ENCODE peak calls at places on chromosomes 6 and 20, in nine cellular contexts. Y, I, Z, B, U, X, G, T and H are unnamed samples.

GRCh38 chr20:59723108-59723500 is 118.8 kb downstream of the PHACTR3 start:
- DNase-seq in Y (no peak), I (no peak), Z (no peak), B (no peak), U (no peak), X (no peak), G (no peak), T (no peak), H (no peak)

GRCh38 chr6:35967059-35967769 is 46.3 kb upstream of the SRPK1 start:
- DNase-seq in Y (no peak), I (no peak), Z (no peak), B (no peak), U (no peak), X (no peak), G (no peak), T (no peak), H (no peak)

GRCh38 chr6:68167604-68168003 is 467.5 kb upstream of the ADGRB3 start:
- DNase-seq in Y (no peak), I (no peak), Z (no peak), B (no peak), U (no peak), X (no peak), G (no peak), T (no peak), H (no peak)

GRCh38 chr6:148492654-148493290 is 150.1 kb downstream of the SASH1 start:
- DNase-seq in Y (no peak), I (no peak), Z (no peak), B (no peak), U (no peak), X (no peak), G (peak; percentile 79), T (no peak), H (no peak)

GRCh38 chr6:147201885-147202515 is 2.2 kb upstream of the STXBP5 start:
- DNase-seq in Y (no peak), I (peak; percentile 23), Z (no peak), B (no peak), U (no peak), X (peak; percentile 31), G (peak; percentile 76), T (peak; percentile 47), H (peak; percentile 54)

GRCh38 chr6:152748843-152749242 is 1.8 kb upstream of the VIP start:
- DNase-seq in Y (no peak), I (no peak), Z (no peak), B (no peak), U (peak; percentile 28), X (no peak), G (peak; percentile 29), T (peak; percentile 37), H (peak; percentile 36)

GRCh38 chr6:24775520-24776058 is 852 bp downstream of the GMNN start:
- DNase-seq in Y (no peak), I (no peak), Z (no peak), B (no peak), U (no peak), X (peak; percentile 25), G (peak; percentile 57), T (peak; percentile 65), H (peak; percentile 62)

GRCh38 chr20:9514461-9515210 is at the start of gene LAMP5:
- DNase-seq in Y (no peak), I (peak; percentile 49), Z (peak; percentile 55), B (no peak), U (no peak), X (no peak), G (peak; percentile 19), T (peak; percentile 5), H (peak; percentile 39)

GRCh38 chr6:95576621-95577316 is 566 bp upstream of the MANEA start:
- DNase-seq in Y (no peak), I (no peak), Z (no peak), B (no peak), U (no peak), X (no peak), G (peak; percentile 33), T (peak; percentile 60), H (peak; percentile 39)

GRCh38 chr6:166168616-166169548 is 1.2 kb upstream of the TBXT start:
- DNase-seq in Y (no peak), I (no peak), Z (peak; percentile 70), B (no peak), U (no peak), X (no peak), G (peak; percentile 2), T (no peak), H (no peak)

GRCh38 chr6:30378290-30378937 is 33.5 kb downstream of the RPP21 start:
- DNase-seq in Y (no peak), I (no peak), Z (no peak), B (no peak), U (no peak), X (no peak), G (peak; percentile 33), T (peak; percentile 46), H (peak; percentile 66)

GRCh38 chr20:25147716-25148115 is 47.8 kb upstream of the ENTPD6 start:
- DNase-seq in Y (no peak), I (no peak), Z (no peak), B (no peak), U (no peak), X (no peak), G (no peak), T (no peak), H (no peak)

GRCh38 chr20:25146976-25147375 is 48.5 kb upstream of the ENTPD6 start:
- DNase-seq in Y (no peak), I (no peak), Z (no peak), B (no peak), U (no peak), X (no peak), G (no peak), T (no peak), H (no peak)

GRCh38 chr20:25149986-25150385 is 45.5 kb upstream of the ENTPD6 start:
- DNase-seq in Y (no peak), I (no peak), Z (no peak), B (no peak), U (no peak), X (no peak), G (no peak), T (no peak), H (no peak)

GRCh38 chr20:25148181-25148981 is 47.1 kb upstream of the ENTPD6 start:
- DNase-seq in Y (no peak), I (peak; percentile 79), Z (no peak), B (peak; percentile 54), U (no peak), X (peak; percentile 18), G (peak; percentile 53), T (peak; percentile 12), H (peak; percentile 26)

GRCh38 chr20:25148982-25149846 is 46.3 kb upstream of the ENTPD6 start:
- DNase-seq in Y (no peak), I (no peak), Z (no peak), B (no peak), U (no peak), X (no peak), G (peak; percentile 7), T (no peak), H (no peak)
- H3K4me3 ChIP-seq in Y (no peak overlapping the region), I (no peak overlapping the region), Z (no peak overlapping the region), B (peak overlapping the region; percentile 39), U (no peak overlapping the region), X (peak overlapping the region; percentile 38), G (peak overlapping the region; percentile 34), T (peak overlapping the region; percentile 19), H (no peak overlapping the region)

GRCh38 chr20:48706710-48707339 is 121.0 kb downstream of the PREX1 start:
- DNase-seq in Y (no peak), I (no peak), Z (peak; percentile 10), B (no peak), U (no peak), X (no peak), G (no peak), T (no peak), H (no peak)
- TF ChIP-seq CTCF in Y (peak; percentile 26), I (no peak), Z (no peak), B (no peak), U (no peak), X (no peak), G (no peak), T (no peak), H (no peak)

GRCh38 chr6:13874191-13874549 is 50.6 kb upstream of the RNF182 start:
- DNase-seq in Y (no peak), I (no peak), Z (no peak), B (no peak), U (no peak), X (no peak), G (no peak), T (no peak), H (no peak)
- H3K4me3 ChIP-seq in Y (no peak overlapping the region), I (peak overlapping the region; percentile 27), Z (peak overlapping the region; percentile 18), B (peak overlapping the region; percentile 56), U (peak overlapping the region; percentile 50), X (peak overlapping the region; percentile 49), G (no peak overlapping the region), T (peak overlapping the region; percentile 49), H (peak overlapping the region; percentile 56)

GRCh38 chr20:35395728-35396127 is 16.0 kb downstream of the UQCC1 start:
- DNase-seq in Y (no peak), I (no peak), Z (no peak), B (no peak), U (no peak), X (no peak), G (peak; percentile 80), T (no peak), H (no peak)
- TF ChIP-seq CTCF in Y (no peak), I (no peak), Z (no peak), B (no peak), U (no peak), X (no peak), G (peak; percentile 25), T (no peak), H (no peak)

DNA sequence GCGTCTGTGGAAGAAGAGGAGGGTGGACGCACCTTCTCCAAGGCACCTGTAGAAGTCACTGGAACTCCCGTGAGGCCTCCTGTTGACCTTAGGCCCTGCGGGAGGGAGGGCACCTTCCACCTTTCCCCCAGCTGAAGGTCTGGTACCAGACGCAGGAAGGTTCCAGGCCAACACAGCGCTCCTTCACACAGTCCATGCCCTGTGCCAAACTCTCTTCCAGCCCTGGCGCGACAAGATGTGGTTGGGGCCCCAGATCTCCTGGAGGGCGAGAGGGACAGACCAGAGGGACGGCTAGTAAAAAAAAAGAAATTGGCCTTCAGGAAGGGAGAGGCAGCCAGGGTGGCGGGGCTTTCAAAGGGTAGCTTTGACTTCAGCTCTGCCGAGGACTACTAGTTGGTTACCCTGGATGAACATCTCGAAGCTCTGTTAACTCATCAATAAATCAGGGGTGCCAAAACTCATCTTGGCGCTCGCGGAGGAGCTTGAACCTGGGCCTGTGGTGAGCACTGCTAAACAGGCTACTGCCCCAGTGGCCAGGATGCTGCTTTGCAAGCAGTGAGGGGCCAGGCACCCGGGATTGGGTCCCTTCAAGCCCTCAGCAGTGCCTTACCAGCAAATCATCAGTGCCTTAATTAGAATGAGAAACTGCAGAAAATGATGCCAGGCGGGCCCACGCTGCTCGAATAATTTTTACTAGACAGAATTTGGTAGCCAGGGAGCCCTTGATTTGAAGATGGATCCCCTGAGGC is 14.9 kb downstream of the AARS2 start:
- DNase-seq in Y (no peak), I (no peak), Z (peak; percentile 47), B (no peak), U (no peak), X (no peak), G (no peak), T (no peak), H (no peak)
- H3K4me3 ChIP-seq in Y (no peak overlapping the region), I (peak overlapping the region; percentile 57), Z (no peak overlapping the region), B (peak overlapping the region; percentile 59), U (peak overlapping the region; percentile 43), X (peak overlapping the region; percentile 42), G (no peak overlapping the region), T (no peak overlapping the region), H (no peak overlapping the region)

GRCh38 chr6:103122766-103123601 is 1729.5 kb downstream of the GRIK2 start:
- DNase-seq in Y (peak; percentile 69), I (peak; percentile 86), Z (peak; percentile 34), B (peak; percentile 54), U (peak; percentile 13), X (no peak), G (peak; percentile 18), T (peak; percentile 15), H (peak; percentile 79)

GRCh38 chr6:103124471-103124870 is 1731.0 kb downstream of the GRIK2 start:
- DNase-seq in Y (no peak), I (no peak), Z (no peak), B (no peak), U (no peak), X (no peak), G (no peak), T (no peak), H (no peak)
- TF ChIP-seq CTCF in Y (no peak), I (no peak), Z (no peak), B (no peak), U (no peak), X (no peak), G (no peak), T (no peak), H (no peak)